ENCODE peak calls at places on chromosome 9, in five cellular contexts. One of them, this sample, is unnamed.

GRCh38 chr9:447230-448025 is 232.8 kb downstream of the DOCK8 start:
- DNase-seq in stimulated activated CD8-positive, alpha-beta memory T cell treated with anti-CD3 and anti-CD28 coated beads, Interleukin-15, amount 100 ng/mL, for 24 hours: no peak
- DNase-seq in GM23338: no peak
- DNase-seq in HS-27A: no peak
- DNase-seq in A673: no peak
- DNase-seq in this sample: no peak

GRCh38 chr9:33377089-33377715 is 25.2 kb downstream of the AQP7 start:
- DNase-seq in stimulated activated CD8-positive, alpha-beta memory T cell treated with anti-CD3 and anti-CD28 coated beads, Interleukin-15, amount 100 ng/mL, for 24 hours: no peak
- DNase-seq in GM23338: no peak
- DNase-seq in HS-27A: no peak
- DNase-seq in A673: no peak
- DNase-seq in this sample: no peak

GRCh38 chr9:134316444-134317160 is 9.7 kb upstream of the RXRA start:
- DNase-seq in stimulated activated CD8-positive, alpha-beta memory T cell treated with anti-CD3 and anti-CD28 coated beads, Interleukin-15, amount 100 ng/mL, for 24 hours: no peak
- DNase-seq in GM23338: no peak
- DNase-seq in HS-27A: no peak
- DNase-seq in A673: no peak
- DNase-seq in this sample: no peak

GRCh38 chr9:69945671-69946141 is 97.9 kb upstream of the MAMDC2 start:
- DNase-seq in stimulated activated CD8-positive, alpha-beta memory T cell treated with anti-CD3 and anti-CD28 coated beads, Interleukin-15, amount 100 ng/mL, for 24 hours: no peak
- DNase-seq in GM23338: no peak
- DNase-seq in HS-27A: no peak
- DNase-seq in A673: peak; percentile 6
- DNase-seq in this sample: no peak

GRCh38 chr9:35112257-35113020 is 3.2 kb downstream of the ATOSB start:
- DNase-seq in stimulated activated CD8-positive, alpha-beta memory T cell treated with anti-CD3 and anti-CD28 coated beads, Interleukin-15, amount 100 ng/mL, for 24 hours: no peak
- DNase-seq in GM23338: no peak
- DNase-seq in HS-27A: no peak
- DNase-seq in A673: no peak
- DNase-seq in this sample: no peak

GRCh38 chr9:21060919-21061561 is 16.7 kb downstream of the IFNB1 start:
- DNase-seq in stimulated activated CD8-positive, alpha-beta memory T cell treated with anti-CD3 and anti-CD28 coated beads, Interleukin-15, amount 100 ng/mL, for 24 hours: no peak
- DNase-seq in GM23338: peak; percentile 17
- DNase-seq in HS-27A: no peak
- DNase-seq in A673: no peak
- DNase-seq in this sample: no peak

GRCh38 chr9:72958485-72959266 is 5.8 kb upstream of the ALDH1A1 start:
- DNase-seq in stimulated activated CD8-positive, alpha-beta memory T cell treated with anti-CD3 and anti-CD28 coated beads, Interleukin-15, amount 100 ng/mL, for 24 hours: no peak
- DNase-seq in GM23338: peak; percentile 13
- DNase-seq in HS-27A: no peak
- DNase-seq in A673: no peak
- DNase-seq in this sample: no peak

GRCh38 chr9:1604942-1605560 is 410.1 kb upstream of the SMARCA2 start:
- DNase-seq in stimulated activated CD8-positive, alpha-beta memory T cell treated with anti-CD3 and anti-CD28 coated beads, Interleukin-15, amount 100 ng/mL, for 24 hours: no peak
- DNase-seq in GM23338: peak; percentile 74
- DNase-seq in HS-27A: no peak
- DNase-seq in A673: peak; percentile 54
- DNase-seq in this sample: peak; percentile 48

GRCh38 chr9:125784286-125785049 is 37.3 kb downstream of the PBX3 start:
- DNase-seq in stimulated activated CD8-positive, alpha-beta memory T cell treated with anti-CD3 and anti-CD28 coated beads, Interleukin-15, amount 100 ng/mL, for 24 hours: no peak
- DNase-seq in GM23338: no peak
- DNase-seq in HS-27A: no peak
- DNase-seq in A673: no peak
- DNase-seq in this sample: no peak

GRCh38 chr9:88802533-88802932 is 188.7 kb upstream of the S1PR3 start:
- DNase-seq in stimulated activated CD8-positive, alpha-beta memory T cell treated with anti-CD3 and anti-CD28 coated beads, Interleukin-15, amount 100 ng/mL, for 24 hours: no peak
- DNase-seq in GM23338: no peak
- DNase-seq in HS-27A: no peak
- DNase-seq in A673: no peak
- DNase-seq in this sample: no peak

This sample was measured in iPS-NIHi11.